ENCODE peak calls at places on chromosomes 5 and 9, in six cellular contexts. C is GM12891, E is GM12878, Q is H1, K is HepG2, L is K562. Y is an unnamed sample.

GRCh38 chr5:40676643-40677333 is 2.9 kb upstream of the PTGER4 start:
- DNase-seq in C (no peak), E (no peak), Q (no peak), K (no peak), L (no peak), Y (no peak)

GRCh38 chr5:161765611-161766010 is 80.1 kb downstream of the GABRA6 start:
- DNase-seq in C (no peak), E (no peak), Q (no peak), K (no peak), L (no peak), Y (no peak)

GRCh38 chr5:72005676-72006075 is 101.6 kb upstream of the MAP1B start:
- DNase-seq in C (no peak), E (no peak), Q (no peak), K (no peak), L (no peak), Y (no peak)

GRCh38 chr5:33588654-33589372 is 148.0 kb downstream of the TARS1 start:
- DNase-seq in C (no peak), E (no peak), Q (peak; percentile 51), K (peak; percentile 34), L (peak; percentile 80), Y (peak; percentile 24)

GRCh38 chr9:118961857-118962256 is 407.4 kb downstream of the BRINP1 start:
- DNase-seq in C (no peak), E (no peak), Q (peak; percentile 2), K (no peak), L (no peak), Y (no peak)

GRCh38 chr5:92629000-92629399 is 952.0 kb downstream of the NR2F1-AS1 start:
- DNase-seq in C (no peak), E (no peak), Q (no peak), K (no peak), L (no peak), Y (no peak)

GRCh38 chr9:117825609-117826347 is 121.6 kb downstream of the TLR4 start:
- DNase-seq in C (peak; percentile 8), E (peak; percentile 40), Q (no peak), K (no peak), L (no peak), Y (peak; percentile 2)

GRCh38 chr5:124655943-124656459 is 90.4 kb downstream of the ZNF608 start:
- DNase-seq in C (no peak), E (no peak), Q (no peak), K (peak; percentile 97), L (peak; percentile 90), Y (no peak)

GRCh38 chr5:125446986-125447385 is 700.5 kb upstream of the ZNF608 start:
- DNase-seq in C (no peak), E (no peak), Q (no peak), K (no peak), L (no peak), Y (no peak)

GRCh38 chr5:56306433-56307150 is 73.5 kb upstream of the ANKRD55 start:
- DNase-seq in C (no peak), E (no peak), Q (no peak), K (no peak), L (no peak), Y (no peak)

GRCh38 chr5:56310711-56311204 is 77.6 kb upstream of the ANKRD55 start:
- DNase-seq in C (no peak), E (no peak), Q (no peak), K (no peak), L (peak; percentile 82), Y (no peak)

GRCh38 chr5:56311306-56311904 is 78.3 kb upstream of the ANKRD55 start:
- DNase-seq in C (no peak), E (no peak), Q (no peak), K (no peak), L (no peak), Y (no peak)

GRCh38 chr5:56307714-56308346 is 74.7 kb upstream of the ANKRD55 start:
- DNase-seq in C (no peak), E (no peak), Q (no peak), K (peak; percentile 39), L (no peak), Y (no peak)

DNA sequence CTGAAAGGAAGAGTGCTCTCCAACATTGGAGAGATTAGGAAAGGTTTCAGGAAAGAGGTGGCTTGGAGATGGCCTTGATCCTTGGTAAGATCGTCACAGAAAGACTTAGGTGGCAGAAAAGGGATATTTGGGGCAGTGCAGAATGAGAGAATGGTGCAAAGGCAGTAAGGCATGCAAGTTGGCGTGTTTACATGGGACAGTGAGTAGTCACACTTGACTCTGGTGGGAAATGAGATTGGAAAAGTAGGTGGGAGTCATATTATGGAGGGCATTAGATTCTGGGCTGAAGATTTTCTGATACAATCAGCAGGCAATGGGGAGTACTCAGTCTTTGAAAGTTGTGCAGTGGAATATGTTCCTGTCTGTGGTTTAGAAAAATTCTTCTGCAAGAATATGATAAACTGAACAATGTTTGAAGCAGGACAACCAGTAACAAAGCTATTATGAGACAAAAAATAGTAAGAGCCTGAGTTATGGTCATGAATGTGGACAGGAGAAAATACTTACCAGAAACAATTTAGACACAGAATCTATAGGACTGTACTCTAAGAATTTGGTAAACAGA is 76.2 kb upstream of the ANKRD55 start:
- DNase-seq in C (no peak), E (no peak), Q (no peak), K (no peak), L (peak; percentile 24), Y (no peak)
- TF ChIP-seq TAF1 in C (no peak), E (no peak), Q (no peak), K (no peak), L (no peak), Y (no peak)

GRCh38 chr5:180820788-180821321 is 18.2 kb upstream of the MGAT1 start:
- DNase-seq in C (no peak), E (no peak), Q (no peak), K (no peak), L (no peak), Y (no peak)
- TF ChIP-seq POLR2A in C (no peak), E (no peak), Q (no peak), K (no peak), L (no peak), Y (no peak)

GRCh38 chr5:111223790-111224560 is at the start of gene CAMK4:
- DNase-seq in C (peak; percentile 69), E (no peak), Q (peak; percentile 38), K (peak; percentile 2), L (peak; percentile 62), Y (peak; percentile 71)
- TF ChIP-seq TAF1 in C (no peak), E (peak; percentile 52), Q (peak; percentile 47), K (no peak), L (no peak), Y (peak; percentile 27)

DNA sequence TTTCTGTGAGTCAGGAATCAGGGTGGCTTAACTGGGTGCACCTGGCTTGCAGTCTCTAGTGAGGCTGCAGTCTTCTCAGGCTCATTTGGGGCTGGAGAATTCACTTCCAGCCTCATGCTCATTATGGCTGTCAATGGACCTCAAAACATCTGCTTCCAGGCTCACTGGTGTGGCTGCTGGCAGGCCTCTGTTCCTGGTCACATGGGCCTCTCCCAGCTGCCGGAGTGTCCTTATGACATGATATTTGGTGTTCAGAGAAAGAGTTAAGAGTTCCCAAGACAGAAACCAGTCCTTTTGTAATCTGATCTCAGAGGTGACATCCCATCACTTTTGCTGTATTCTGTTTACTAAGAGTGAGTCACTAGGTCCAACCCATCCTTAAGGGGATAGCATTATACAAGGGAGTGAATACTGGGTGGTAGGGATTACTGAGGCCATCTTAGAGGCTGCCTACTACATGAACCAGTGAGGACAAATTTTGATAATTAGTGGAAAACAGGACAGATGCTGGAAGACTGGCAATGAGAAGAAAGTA is 104.6 kb downstream of the CACNA1B start:
- DNase-seq in C (no peak), E (no peak), Q (no peak), K (no peak), L (no peak), Y (no peak)
- TF ChIP-seq POLR2A in C (no peak), E (no peak), Q (no peak), K (no peak), L (no peak), Y (no peak)

GRCh38 chr5:159377653-159378052 is 47.4 kb upstream of the IL12B start:
- DNase-seq in C (no peak), E (no peak), Q (no peak), K (no peak), L (no peak), Y (no peak)
- TF ChIP-seq TAF1 in C (no peak), E (no peak), Q (no peak), K (no peak), L (no peak), Y (no peak)

DNA sequence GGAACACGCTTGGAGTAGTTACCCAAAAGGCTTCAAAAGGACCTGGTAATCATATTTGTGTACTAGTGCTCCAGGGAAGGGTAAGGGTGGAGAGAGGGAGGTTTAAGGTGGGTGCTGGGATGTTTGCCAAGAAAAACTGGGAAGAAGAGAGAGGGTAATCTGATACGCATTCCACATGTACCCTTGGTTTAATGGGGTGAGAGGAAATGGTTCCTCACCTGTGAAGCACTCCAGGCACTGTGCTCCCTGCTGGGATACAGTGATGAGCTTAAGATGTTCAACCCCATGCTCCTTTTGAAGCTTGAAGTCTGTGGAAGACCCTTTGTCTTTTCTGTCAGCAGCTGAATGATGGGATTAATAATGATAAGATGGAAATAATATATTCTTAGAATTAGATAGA is 98.4 kb downstream of the COX7C start:
- DNase-seq in C (no peak), E (no peak), Q (no peak), K (no peak), L (no peak), Y (no peak)
- TF ChIP-seq POLR2A in C (no peak), E (no peak), Q (no peak), K (no peak), L (no peak), Y (no peak)